ENCODE peak calls at places on chromosomes 2 and 18, in seven cellular contexts. K is trophoblast cell, L is IMR-90, P is neuronal stem cell, Q is H9, B is mesenchymal stem cell, O is H1. A is an unnamed sample.
A peak's percentile ranks its signal among the peaks of the same experiment; 100 is the strongest.

GRCh38 chr2:203500951-203501350 is 34.1 kb downstream of the RAPH1 start:
- DNase-seq in Q (no peak), B (no peak), K (no peak), L (no peak), P (no peak), O (no peak), A (no peak)

GRCh38 chr2:197348721-197349337 is 38.2 kb upstream of the ANKRD44 start:
- DNase-seq in O (no peak), B (no peak), P (no peak), L (no peak), K (no peak), Q (no peak), A (no peak)

GRCh38 chr18:73908323-73908722 is 239.3 kb downstream of the FBXO15 start:
- DNase-seq in Q (peak; percentile 57), L (peak; percentile 52), O (no peak), B (peak; percentile 51), K (no peak), P (peak; percentile 41), A (peak; percentile 63)

GRCh38 chr2:10864888-10865551 is 46.7 kb upstream of the KCNF1 start:
- DNase-seq in P (no peak), Q (no peak), B (no peak), K (no peak), L (no peak), O (no peak), A (no peak)

GRCh38 chr18:37419272-37419671 is 146.3 kb downstream of the CELF4 start:
- DNase-seq in L (peak; percentile 12), K (peak; percentile 83), B (no peak), Q (no peak), P (no peak), O (no peak), A (peak; percentile 52)

GRCh38 chr18:70382032-70382431 is 93.2 kb downstream of the SOCS6 start:
- DNase-seq in Q (no peak), K (no peak), L (no peak), P (no peak), O (no peak), B (no peak), A (no peak)

GRCh38 chr2:27118525-27119329 is at the start of gene CGREF1:
- DNase-seq in L (no peak), B (no peak), K (no peak), O (no peak), Q (peak; percentile 46), P (no peak), A (peak; percentile 23)

GRCh38 chr2:1675633-1676032 is 68.7 kb downstream of the PXDN start:
- DNase-seq in O (no peak), L (peak; percentile 99), P (no peak), B (peak; percentile 93), K (no peak), Q (no peak), A (no peak)

GRCh38 chr18:75478996-75479870 is 51.7 kb upstream of the SMIM21 start:
- DNase-seq in B (peak; percentile 57), O (no peak), Q (no peak), K (no peak), L (peak; percentile 59), P (peak; percentile 32), A (peak; percentile 48)

GRCh38 chr2:200761168-200761715 is 50.5 kb upstream of the BZW1 start:
- DNase-seq in P (no peak), O (no peak), Q (no peak), L (peak; percentile 58), K (no peak), B (peak; percentile 59), A (no peak)

GRCh38 chr2:64649626-64650025 is 4.1 kb downstream of the SERTAD2 start:
- DNase-seq in L (no peak), Q (no peak), B (no peak), K (peak; percentile 76), O (no peak), P (no peak), A (no peak)

GRCh38 chr18:48955528-48956261 is 4.9 kb upstream of the SMAD7 start:
- DNase-seq in B (peak; percentile 94), K (peak; percentile 87), L (peak; percentile 85), O (no peak), Q (peak; percentile 56), P (no peak), A (peak; percentile 80)

GRCh38 chr2:197217561-197217960 is 93.0 kb downstream of the ANKRD44 start:
- DNase-seq in Q (no peak), L (no peak), O (no peak), B (no peak), P (no peak), K (no peak), A (no peak)

GRCh38 chr2:207112397-207112796 is 53.4 kb downstream of the KLF7 start:
- DNase-seq in L (no peak), B (no peak), Q (no peak), O (no peak), P (no peak), K (no peak), A (no peak)
- H2AK5ac ChIP-seq in L (no peak overlapping the region), B (no peak overlapping the region), Q (no peak overlapping the region), O (no peak overlapping the region), P (no peak overlapping the region), K (no peak overlapping the region), A (no peak overlapping the region)

DNA sequence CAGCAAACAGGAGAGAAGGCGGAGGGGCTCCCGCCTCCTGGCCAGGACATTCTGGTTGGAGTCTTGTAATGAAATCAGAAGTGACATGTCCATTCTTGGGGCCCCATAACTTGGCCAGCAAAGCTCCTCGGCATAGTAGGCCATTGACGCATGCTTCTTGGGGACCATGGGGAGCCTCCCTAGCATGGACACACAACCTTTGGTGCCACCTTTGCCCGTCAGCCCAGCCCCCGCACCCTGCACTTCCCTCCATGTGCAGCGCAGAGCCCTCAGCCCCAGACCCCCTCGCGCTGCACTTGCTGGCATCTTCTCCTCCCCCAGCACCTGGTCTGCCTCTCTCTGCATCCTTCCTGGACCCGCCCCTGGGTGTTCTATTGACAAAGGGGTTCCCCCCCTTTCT is 23.1 kb downstream of the DCDC2C start:
- DNase-seq in Q (no peak), K (no peak), P (no peak), B (no peak), O (no peak), L (no peak), A (no peak)
- H3K27ac ChIP-seq in Q (no peak overlapping the region), K (no peak overlapping the region), P (no peak overlapping the region), B (no peak overlapping the region), O (no peak overlapping the region), L (no peak overlapping the region), A (no peak overlapping the region)

GRCh38 chr18:72863754-72864153 is 4.0 kb downstream of the NETO1 start:
- DNase-seq in K (no peak), B (no peak), P (no peak), Q (no peak), L (no peak), O (no peak), A (no peak)

DNA sequence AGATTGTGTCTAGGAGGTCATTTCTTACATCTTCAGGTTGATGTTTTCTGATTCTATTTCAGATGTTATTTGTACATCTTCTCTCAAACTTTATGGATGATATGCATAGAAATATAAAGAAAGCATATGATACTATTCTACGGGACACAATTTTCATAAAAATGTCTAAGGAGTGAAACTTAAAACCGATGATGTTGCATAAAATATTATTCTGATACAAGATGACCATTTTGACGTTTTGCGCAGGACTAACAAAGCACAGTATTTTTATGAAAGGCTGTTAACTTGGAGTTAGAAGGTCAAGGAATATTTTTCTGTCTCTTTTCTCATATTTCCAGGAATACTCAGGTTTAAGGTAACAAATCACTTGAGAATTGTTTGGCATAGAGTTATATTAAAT is 8.7 kb downstream of the NETO1 start:
- DNase-seq in K (no peak), O (no peak), L (no peak), Q (no peak), B (no peak), P (no peak), A (no peak)
- H4K8ac ChIP-seq in K (no peak overlapping the region), O (no peak overlapping the region), L (no peak overlapping the region), Q (no peak overlapping the region), B (no peak overlapping the region), P (no peak overlapping the region), A (no peak overlapping the region)

GRCh38 chr18:13477147-13477683 is 249.1 kb downstream of the FAM210A start:
- DNase-seq in K (no peak), B (no peak), P (no peak), Q (no peak), O (no peak), L (no peak), A (no peak)
- H2AK5ac ChIP-seq in K (no peak overlapping the region), B (no peak overlapping the region), P (no peak overlapping the region), Q (no peak overlapping the region), O (no peak overlapping the region), L (no peak overlapping the region), A (no peak overlapping the region)

GRCh38 chr2:3545788-3546478 is 12.2 kb downstream of the RNASEH1 start:
- DNase-seq in P (no peak), L (no peak), K (no peak), B (peak; percentile 92), Q (no peak), O (no peak), A (no peak)
- H3K27ac ChIP-seq in P (no peak overlapping the region), L (no peak overlapping the region), K (no peak overlapping the region), B (no peak overlapping the region), Q (no peak overlapping the region), O (no peak overlapping the region), A (no peak overlapping the region)

DNA sequence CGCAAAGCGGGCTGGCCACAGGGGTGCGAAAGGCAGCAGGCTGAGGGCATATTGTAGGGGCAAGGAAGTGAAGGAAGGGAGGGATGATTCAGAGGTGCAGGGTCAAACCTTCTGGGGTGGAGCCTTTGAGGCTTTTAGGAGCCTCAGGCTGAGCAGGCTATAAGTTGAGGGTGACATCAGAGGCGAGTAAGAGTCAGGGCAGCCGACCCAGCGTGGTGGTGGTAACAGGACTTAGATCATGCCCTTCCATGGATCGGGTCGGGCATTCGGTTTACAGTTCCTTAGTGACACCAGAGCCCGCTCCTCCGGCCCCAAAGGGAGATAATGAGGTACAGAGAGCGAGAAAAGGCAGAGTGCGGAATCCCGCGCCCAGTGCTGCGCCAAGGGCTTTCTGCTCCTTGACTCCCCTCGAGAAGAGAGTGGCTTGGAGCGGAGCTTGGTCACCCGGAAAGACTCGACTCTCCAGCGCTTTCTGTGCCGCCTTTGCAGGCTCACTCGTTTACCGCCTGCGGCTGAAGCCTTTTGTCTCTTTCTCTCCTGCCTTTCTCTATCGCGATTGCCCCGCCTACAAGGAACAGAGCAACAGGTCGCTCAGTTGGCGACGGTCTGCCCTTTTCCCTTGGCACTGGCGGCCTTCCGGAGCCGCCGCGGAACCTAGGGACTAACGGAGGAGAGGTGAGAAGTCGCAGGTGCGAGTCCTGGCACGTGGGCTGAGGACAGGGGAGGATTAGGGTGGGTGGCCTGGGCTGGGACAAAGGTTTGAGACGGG is 719 bp downstream of the LBX2 start:
- DNase-seq in L (no peak), Q (peak; percentile 79), B (peak; percentile 52), K (peak; percentile 23), O (no peak), P (no peak), A (peak; percentile 77)
- H4K8ac ChIP-seq in L (no peak overlapping the region), Q (no peak overlapping the region), B (no peak overlapping the region), K (no peak overlapping the region), O (peak overlapping the region; percentile 90), P (no peak overlapping the region), A (no peak overlapping the region)

GRCh38 chr2:84323890-84324289 is 135.2 kb downstream of the SUCLG1 start:
- DNase-seq in L (no peak), P (no peak), O (no peak), K (no peak), Q (no peak), B (no peak), A (no peak)

GRCh38 chr2:84327645-84328249 is 131.3 kb downstream of the SUCLG1 start:
- DNase-seq in O (no peak), P (no peak), L (no peak), Q (no peak), K (no peak), B (no peak), A (no peak)
- H2AK5ac ChIP-seq in O (no peak overlapping the region), P (no peak overlapping the region), L (no peak overlapping the region), Q (no peak overlapping the region), K (no peak overlapping the region), B (no peak overlapping the region), A (no peak overlapping the region)

GRCh38 chr2:128661955-128662564 is 343.4 kb upstream of the HS6ST1 start:
- DNase-seq in B (no peak), K (no peak), L (no peak), O (no peak), P (no peak), Q (no peak), A (no peak)
- H3K27ac ChIP-seq in B (no peak overlapping the region), K (no peak overlapping the region), L (no peak overlapping the region), O (no peak overlapping the region), P (no peak overlapping the region), Q (no peak overlapping the region), A (no peak overlapping the region)

A was measured in mesendoderm.